ENCODE peak calls at places on chromosomes 6 and 20, in ten cellular contexts. W is foreskin keratinocyte; H is IMR-90; Q is endothelial cell of umbilical vein; U is epithelial cell of esophagus; E is Calu3; T is nephron progenitor cell; Z is fibroblast of the aortic adventitia; M is choroid plexus epithelial cell; F is CD8-positive, alpha-beta T cell. R is an unnamed sample.
A peak's percentile ranks its signal among the peaks of the same experiment; 100 is the strongest.

GRCh38 chr20:23082846-23083552 is 3.1 kb downstream of the CD93 start:
- DNase-seq in T (no peak), H (no peak), Z (no peak), Q (peak; percentile 89), W (peak; percentile 32), M (no peak), F (no peak), U (peak; percentile 85), E (no peak), R (no peak)

GRCh38 chr6:135311446-135312200 is 130.5 kb downstream of the MYB start:
- DNase-seq in M (no peak), H (no peak), Z (no peak), W (no peak), U (no peak), F (no peak), E (no peak), Q (no peak), T (no peak), R (no peak)

GRCh38 chr20:4300401-4300800 is 285.0 kb upstream of the RNF24 start:
- DNase-seq in E (no peak), F (no peak), T (no peak), H (no peak), W (no peak), Q (no peak), M (no peak), Z (no peak), U (no peak), R (no peak)

GRCh38 chr20:34781250-34781649 is 44.2 kb downstream of the NCOA6 start:
- DNase-seq in M (no peak), Q (no peak), W (no peak), H (no peak), F (no peak), U (no peak), E (no peak), Z (no peak), T (no peak), R (no peak)

GRCh38 chr6:47000842-47001241 is 41.3 kb downstream of the ADGRF1 start:
- DNase-seq in T (no peak), H (no peak), W (no peak), Z (no peak), M (no peak), F (no peak), U (peak; percentile 11), Q (no peak), E (peak; percentile 75), R (peak; percentile 42)

GRCh38 chr20:47489448-47489872 is 12.2 kb upstream of the NCOA3 start:
- DNase-seq in E (no peak), U (no peak), T (no peak), W (no peak), F (peak; percentile 64), H (no peak), Q (no peak), M (no peak), Z (no peak), R (no peak)

GRCh38 chr20:34715384-34715783 is 11.2 kb downstream of the TP53INP2 start:
- DNase-seq in H (peak; percentile 4), T (no peak), Q (no peak), U (peak; percentile 43), E (no peak), W (no peak), F (no peak), M (no peak), Z (no peak), R (no peak)

GRCh38 chr6:150078788-150079187 is 9.9 kb upstream of the ULBP3 start:
- DNase-seq in E (no peak), M (peak; percentile 12), W (peak; percentile 38), F (no peak), Z (peak; percentile 72), H (no peak), U (peak; percentile 83), Q (no peak), T (no peak), R (peak; percentile 52)

GRCh38 chr6:101462576-101462975 is 69.1 kb downstream of the GRIK2 start:
- DNase-seq in E (no peak), Z (peak; percentile 2), U (no peak), Q (no peak), W (no peak), T (no peak), M (no peak), F (no peak), H (peak; percentile 63), R (peak; percentile 3)

GRCh38 chr20:37868998-37869861 is 33.7 kb upstream of the VSTM2L start:
- DNase-seq in U (no peak), Q (no peak), M (no peak), Z (no peak), W (no peak), T (no peak), E (no peak), H (no peak), F (no peak), R (no peak)

GRCh38 chr6:31129130-31129529 is 8.9 kb upstream of the CDSN start:
- DNase-seq in F (no peak), M (no peak), U (peak; percentile 40), Z (no peak), Q (no peak), W (no peak), E (no peak), T (no peak), H (no peak), R (no peak)

GRCh38 chr6:31126416-31127175 is 6.3 kb upstream of the CDSN start:
- DNase-seq in H (no peak), E (no peak), Q (peak; percentile 14), U (no peak), F (no peak), T (no peak), Z (no peak), M (no peak), W (no peak), R (no peak)

GRCh38 chr6:31130751-31131150 is 8.1 kb downstream of the PSORS1C2 start:
- DNase-seq in H (no peak), Q (no peak), Z (no peak), F (no peak), U (no peak), M (no peak), T (no peak), E (no peak), W (no peak), R (no peak)

GRCh38 chr6:31125586-31126363 is 5.5 kb upstream of the CDSN start:
- DNase-seq in H (peak; percentile 48), E (peak; percentile 67), Q (no peak), F (no peak), T (no peak), Z (peak; percentile 52), M (peak; percentile 19), U (peak; percentile 97), W (peak; percentile 62), R (peak; percentile 18)

DNA sequence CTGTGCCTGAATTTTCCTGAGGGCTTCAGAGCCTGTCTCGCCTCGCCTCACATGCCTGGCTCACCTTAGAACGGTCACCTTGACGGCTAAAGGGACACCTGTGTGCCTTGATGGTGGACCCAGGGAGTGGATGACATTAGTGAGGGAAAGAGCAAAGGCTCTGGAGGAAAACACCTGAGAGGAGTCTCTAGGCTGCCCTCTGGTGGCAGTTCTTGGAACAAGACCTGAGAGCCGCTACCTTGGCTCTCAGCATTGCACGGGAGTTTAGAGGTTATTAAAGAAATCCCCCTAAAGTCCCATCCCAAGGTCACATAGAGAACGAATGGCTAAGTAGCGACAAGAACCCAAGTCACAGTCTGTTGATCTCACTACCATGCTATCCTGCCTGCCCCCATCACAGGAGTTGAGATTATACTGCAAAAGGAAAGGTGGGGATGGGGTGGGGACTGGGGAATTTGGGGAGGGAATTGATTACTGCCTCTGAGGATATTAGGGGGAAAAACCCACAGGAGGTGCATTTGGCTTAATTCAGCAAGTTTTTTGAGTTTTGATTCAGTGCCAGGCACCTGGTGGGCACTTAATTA is 7.9 kb upstream of the CDSN start:
- DNase-seq in T (peak; percentile 83), F (peak; percentile 69), M (peak; percentile 54), E (peak; percentile 92), U (peak; percentile 64), Z (peak; percentile 49), H (peak; percentile 24), Q (peak; percentile 47), W (no peak), R (no peak)
- TF ChIP-seq CTCF in T (peak; percentile 87), F (peak; percentile 79), M (peak; percentile 89), E (peak; percentile 99), U (peak; percentile 92), Z (peak; percentile 87), H (peak; percentile 66), Q (peak; percentile 89), W (peak; percentile 83), R (peak; percentile 84)

DNA sequence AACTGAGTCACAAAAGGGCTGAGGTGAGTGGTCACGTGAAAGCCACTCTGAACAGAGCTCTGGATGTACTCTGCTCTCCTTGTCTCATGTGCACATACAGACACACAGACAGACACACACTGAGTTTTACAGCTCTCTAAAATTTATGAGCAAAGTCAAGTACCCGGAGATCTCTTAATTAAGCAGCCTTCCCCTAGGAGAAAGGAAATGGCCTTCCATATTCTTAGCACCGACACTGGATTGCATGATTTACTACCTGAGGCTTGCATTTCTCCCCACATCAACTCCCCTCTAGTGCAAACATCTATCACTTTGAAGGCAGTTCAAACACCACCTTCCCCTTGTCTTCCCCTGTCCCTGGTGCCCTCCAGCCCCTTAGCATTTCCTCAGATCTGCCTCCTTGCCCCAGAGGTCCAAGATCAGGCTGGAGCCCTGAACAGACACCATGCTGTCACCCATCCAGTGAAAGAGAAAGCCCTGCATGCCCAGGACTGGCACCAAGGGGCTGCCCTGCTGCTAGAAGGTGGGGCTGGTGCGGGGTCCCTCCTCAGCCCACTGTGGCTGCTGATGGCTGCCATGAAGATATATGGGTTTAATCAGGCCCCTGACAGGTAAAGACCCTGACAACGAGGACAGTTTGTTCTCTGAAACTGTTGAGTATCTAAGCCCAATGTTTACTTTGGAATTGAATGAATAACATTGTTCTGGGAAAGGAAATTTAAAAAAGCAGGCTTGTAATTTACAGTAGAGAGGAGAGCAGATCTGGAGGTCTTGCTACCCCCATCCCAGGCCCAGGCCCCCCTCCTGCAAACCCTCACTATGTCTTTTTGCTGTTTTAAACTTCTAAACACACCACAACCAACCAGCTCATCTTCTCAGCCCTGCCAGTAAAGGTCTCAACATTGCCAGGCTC is 171.1 kb downstream of the CDC5L start:
- DNase-seq in Q (peak; percentile 31), H (no peak), T (peak; percentile 33), F (no peak), Z (peak; percentile 47), W (no peak), U (no peak), M (peak; percentile 13), E (no peak), R (no peak)
- TF ChIP-seq CTCF in Q (no peak), H (no peak), T (no peak), F (no peak), Z (no peak), W (no peak), U (no peak), M (no peak), E (no peak), R (no peak)

DNA sequence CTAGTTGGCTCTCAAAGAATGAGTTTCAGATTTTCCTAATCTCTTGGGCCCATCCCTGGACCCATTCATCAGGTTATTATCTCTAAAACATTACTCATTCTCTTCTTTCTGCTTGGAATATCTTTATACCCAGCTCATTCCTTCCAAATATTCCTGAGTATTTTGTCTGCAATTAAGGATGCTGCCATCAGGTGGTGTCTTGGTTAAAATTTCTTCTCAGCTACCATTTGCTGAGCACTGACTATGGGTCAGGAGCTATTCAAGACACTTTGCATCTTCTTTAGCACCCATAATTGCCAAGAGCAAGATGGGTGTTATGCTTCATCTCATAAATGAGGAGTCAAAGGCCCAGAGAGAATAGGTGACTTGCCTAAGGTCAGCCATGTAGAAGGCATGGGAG is 8.4 kb downstream of the SUN5 start:
- DNase-seq in E (no peak), M (no peak), Q (no peak), F (no peak), U (no peak), T (no peak), Z (no peak), W (no peak), H (no peak), R (no peak)
- TF ChIP-seq CTCF in E (no peak), M (peak; percentile 2), Q (peak; percentile 8), F (no peak), U (no peak), T (peak; percentile 6), Z (no peak), W (peak; percentile 37), H (no peak), R (no peak)

GRCh38 chr6:159758031-159759001 is 3.5 kb upstream of the ACAT2 start:
- DNase-seq in Z (peak; percentile 28), T (no peak), H (peak; percentile 81), M (peak; percentile 68), W (peak; percentile 46), F (no peak), U (peak; percentile 77), E (no peak), Q (no peak), R (peak; percentile 72)
- TF ChIP-seq CTCF in Z (no peak), T (no peak), H (peak; percentile 27), M (peak; percentile 44), W (peak; percentile 36), F (no peak), U (no peak), E (no peak), Q (no peak), R (peak; percentile 49)